ENCODE peak calls at places on chromosomes 2 and 18, in four cellular contexts. P is K562, I is HepG2, F is GM12878. O is an unnamed sample.

GRCh38 chr2:237876951-237877491 is 17.6 kb downstream of the RAMP1 start:
- DNase-seq in F (no peak), P (no peak), I (no peak), O (no peak)

GRCh38 chr2:127683056-127683455 is 7.7 kb upstream of the LIMS2 start:
- DNase-seq in I (no peak), F (no peak), P (no peak), O (no peak)

GRCh38 chr2:238202326-238203103 is 980 bp downstream of the ILKAP start:
- DNase-seq in I (no peak), P (peak; percentile 19), F (no peak), O (no peak)

GRCh38 chr2:130765464-130765863 is 10.1 kb downstream of the AMER3 start:
- DNase-seq in F (no peak), P (no peak), I (no peak), O (no peak)

GRCh38 chr2:232260075-232260474 is 118.5 kb upstream of the ALPP start:
- DNase-seq in P (no peak), I (no peak), F (no peak), O (no peak)

GRCh38 chr2:109376115-109376514 is 237.7 kb downstream of the SEPTIN10 start:
- DNase-seq in P (no peak), F (no peak), I (no peak), O (no peak)

GRCh38 chr18:59918320-59918755 is 18.5 kb downstream of the PMAIP1 start:
- DNase-seq in P (peak; percentile 69), F (peak; percentile 80), I (no peak), O (no peak)

GRCh38 chr18:323253-323622 is 55.4 kb upstream of the THOC1 start:
- DNase-seq in P (no peak), I (peak; percentile 87), F (no peak), O (no peak)

GRCh38 chr2:4354164-4354563 is 650.8 kb downstream of the DCDC2C start:
- DNase-seq in I (no peak), F (no peak), P (no peak), O (no peak)

GRCh38 chr2:219997341-219997851 is 370.0 kb downstream of the SLC4A3 start:
- DNase-seq in P (peak; percentile 6), F (no peak), I (no peak), O (peak; percentile 85)

GRCh38 chr2:220053919-220054318 is 426.5 kb downstream of the SLC4A3 start:
- DNase-seq in P (no peak), F (no peak), I (no peak), O (no peak)

GRCh38 chr2:128306081-128306930 is 12.4 kb downstream of the HS6ST1 start:
- DNase-seq in I (peak; percentile 95), F (no peak), P (peak; percentile 39), O (no peak)

GRCh38 chr18:11154369-11154982 is 5.1 kb upstream of the PIEZO2 start:
- DNase-seq in I (peak; percentile 67), F (peak; percentile 30), P (peak; percentile 22), O (no peak)

GRCh38 chr2:233349005-233349998 is 5.0 kb upstream of the DGKD start:
- DNase-seq in P (no peak), F (no peak), I (peak; percentile 62), O (no peak)

GRCh38 chr2:189960346-189960745 is 102.2 kb downstream of the MSTN start:
- DNase-seq in I (no peak), F (no peak), P (no peak), O (no peak)

GRCh38 chr2:111675419-111676194 is 208.4 kb downstream of the ANAPC1 start:
- DNase-seq in P (no peak), F (no peak), I (no peak), O (no peak)

GRCh38 chr18:34592961-34593382 is 117.1 kb upstream of the DTNA start:
- DNase-seq in P (no peak), I (no peak), F (no peak), O (peak; percentile 43)

GRCh38 chr18:75063615-75064512 is 145.1 kb downstream of the PTGR3 start:
- DNase-seq in F (no peak), I (no peak), P (no peak), O (no peak)

GRCh38 chr2:53104263-53104662 is 663.3 kb upstream of the CHAC2 start:
- DNase-seq in F (no peak), P (no peak), I (peak; percentile 90), O (no peak)

GRCh38 chr2:20616341-20616871 is 34.5 kb downstream of the HS1BP3 start:
- DNase-seq in F (no peak), P (no peak), I (no peak), O (no peak)

GRCh38 chr2:170408461-170409163 is 230.7 kb downstream of the MYO3B start:
- DNase-seq in F (no peak), I (no peak), P (no peak), O (peak; percentile 35)

GRCh38 chr2:73832905-73833304 is 4.1 kb downstream of the STAMBP start:
- DNase-seq in F (no peak), I (no peak), P (peak; percentile 49), O (no peak)

DNA sequence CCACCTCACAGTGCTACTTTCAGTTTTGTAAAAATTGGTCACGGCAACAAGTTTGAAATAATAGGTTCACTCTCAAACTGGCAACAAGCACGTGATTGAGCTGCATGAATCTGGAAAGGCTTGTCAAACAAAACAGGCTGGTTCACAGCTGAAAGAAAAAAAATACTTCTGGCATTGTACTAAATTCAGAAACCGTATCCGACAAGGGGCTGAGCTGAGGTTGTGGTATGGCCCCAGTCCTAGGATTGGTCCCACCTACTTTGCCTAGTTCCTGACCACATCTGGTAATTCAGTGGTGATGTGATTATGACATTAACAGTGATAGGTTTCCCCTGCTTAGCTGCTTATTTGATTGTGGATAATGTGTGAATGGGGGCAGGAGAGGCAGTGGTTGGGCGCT is 326.5 kb upstream of the THUMPD2 start:
- DNase-seq in I (no peak), P (no peak), F (no peak), O (no peak)
- TF ChIP-seq NR2C2 in I (no peak), P (no peak), F (no peak), O (no peak)

DNA sequence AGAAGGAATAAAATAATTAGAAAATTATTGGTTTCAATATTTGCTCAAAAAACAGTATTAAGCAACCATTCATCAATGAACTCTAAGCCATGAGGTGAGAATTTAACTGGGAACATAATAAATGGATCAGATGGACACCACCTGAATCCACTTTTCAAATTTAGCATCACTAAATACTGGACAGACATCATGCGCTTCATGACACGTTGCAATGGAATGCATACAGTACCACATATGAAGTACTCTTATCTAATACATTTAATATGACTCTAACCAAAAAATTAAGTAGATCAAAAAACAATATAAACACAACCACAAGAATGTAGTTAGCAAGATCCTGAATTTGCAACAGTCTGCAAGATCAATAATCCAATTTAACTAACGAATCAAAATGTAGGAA is 76.6 kb downstream of the COBLL1 start:
- DNase-seq in P (no peak), I (no peak), F (no peak), O (no peak)
- TF ChIP-seq NR2C2 in P (no peak), I (no peak), F (no peak), O (no peak)

DNA sequence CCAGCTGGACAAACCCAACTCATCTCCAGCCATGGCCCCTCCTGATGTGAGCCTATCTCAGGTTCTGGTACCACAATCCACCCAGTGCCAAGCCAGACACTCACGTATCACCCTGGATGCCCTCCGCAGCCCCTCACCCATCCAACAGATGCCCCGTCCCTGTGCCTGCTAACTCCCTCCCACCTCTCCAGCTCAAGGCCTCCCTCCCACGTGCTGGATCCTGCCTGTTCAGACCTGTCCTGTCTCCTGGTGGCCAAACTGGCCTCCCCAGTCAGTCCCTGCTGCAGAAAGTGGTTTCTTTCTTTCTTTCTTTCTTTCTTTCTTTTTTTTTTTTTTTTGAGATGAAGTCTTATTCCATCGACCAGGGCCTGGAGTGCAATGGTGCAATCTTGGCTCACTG is 86.2 kb downstream of the RRM2 start:
- DNase-seq in F (no peak), I (no peak), P (no peak), O (no peak)
- TF ChIP-seq NR2C2 in F (no peak), I (no peak), P (no peak), O (no peak)

GRCh38 chr2:99512081-99512480 is 22.3 kb upstream of the REV1 start:
- DNase-seq in P (no peak), I (no peak), F (no peak), O (no peak)
- TF ChIP-seq NR2C2 in P (no peak), I (no peak), F (no peak), O (no peak)

DNA sequence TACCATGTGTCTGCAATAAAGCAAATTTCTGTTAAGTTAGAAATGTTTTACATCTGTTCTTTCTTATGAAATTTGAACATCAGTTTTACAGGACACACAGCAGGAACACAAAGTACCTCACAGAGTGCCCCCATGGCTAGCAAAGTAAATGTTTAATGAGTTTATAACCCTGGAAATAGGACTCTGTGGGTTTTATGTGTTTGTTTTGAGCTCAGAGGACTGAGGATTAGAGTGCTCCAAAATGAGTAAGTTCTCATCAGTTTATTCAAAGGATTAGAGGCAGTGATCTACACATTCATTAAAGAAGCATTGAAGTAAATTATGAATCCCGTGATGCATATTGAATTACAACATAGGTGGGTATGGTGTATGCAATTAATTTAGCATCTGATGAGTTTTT is 281.8 kb downstream of the GULP1 start:
- DNase-seq in P (no peak), I (no peak), F (no peak), O (no peak)
- TF ChIP-seq NR2C2 in P (no peak), I (no peak), F (no peak), O (no peak)

GRCh38 chr2:30692829-30693265 is 114.4 kb downstream of the CAPN13 start:
- DNase-seq in P (no peak), I (no peak), F (no peak), O (no peak)
- TF ChIP-seq NR2C2 in P (no peak), I (no peak), F (no peak), O (no peak)

DNA sequence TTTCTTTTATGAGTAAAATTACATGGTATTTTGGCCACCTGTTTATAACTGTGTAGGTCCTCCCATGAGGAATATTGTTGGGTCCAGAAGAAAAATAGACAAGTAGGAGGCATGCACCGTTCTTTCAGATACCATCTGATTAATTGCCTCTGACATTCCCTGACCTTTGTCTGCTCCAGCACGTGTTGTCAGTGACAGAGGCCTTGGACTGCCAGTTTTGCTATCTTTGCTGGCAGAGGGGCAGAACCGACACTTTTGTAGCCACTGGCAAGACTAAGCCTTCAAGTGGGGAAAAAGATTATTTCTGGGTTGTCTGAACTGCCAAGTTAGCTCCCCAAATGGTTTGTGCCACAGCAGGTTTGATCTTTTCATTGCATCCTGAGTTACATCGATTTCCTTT is 276.9 kb downstream of the CAMKMT start:
- DNase-seq in I (no peak), F (no peak), P (no peak), O (no peak)
- TF ChIP-seq NR2C2 in I (no peak), F (no peak), P (no peak), O (no peak)

GRCh38 chr2:33158482-33159003 is 211.8 kb downstream of the LTBP1 start:
- DNase-seq in I (no peak), F (no peak), P (no peak), O (no peak)

DNA sequence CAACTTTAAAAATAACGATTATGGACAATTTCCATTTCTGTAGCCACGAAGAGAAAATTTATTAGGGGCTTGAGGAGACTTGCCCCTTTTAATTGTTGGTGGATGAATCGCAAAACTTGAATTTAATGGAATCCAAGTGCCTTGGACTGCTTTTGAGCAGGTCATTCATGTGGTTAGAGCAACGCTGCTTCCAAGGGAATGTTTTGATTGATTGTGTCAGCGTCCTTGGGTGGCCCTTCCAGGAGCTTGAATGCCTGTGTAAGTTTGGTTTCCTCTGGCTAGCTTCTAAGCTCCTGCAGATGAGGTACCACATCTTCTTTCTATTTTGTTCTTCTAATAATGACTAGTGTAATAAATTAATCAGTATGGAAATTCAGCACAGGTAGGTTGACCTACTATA is 213.5 kb downstream of the LTBP1 start:
- DNase-seq in F (no peak), P (no peak), I (no peak), O (no peak)
- TF ChIP-seq NR2C2 in F (no peak), P (no peak), I (no peak), O (no peak)

O was measured in WTC11.